ENCODE peak calls at places on chromosomes 11 and 22, in nine cellular contexts. X, J, S, C, Z, F, N, M and O are unnamed samples.

GRCh38 chr11:85823816-85824215 is 12.9 kb upstream of the SYTL2 start:
- DNase-seq in X (no peak), J (no peak), S (no peak), C (no peak), Z (no peak), F (peak; percentile 94), N (peak; percentile 23), M (no peak), O (no peak)

GRCh38 chr11:134580635-134581025 is 168.6 kb upstream of the B3GAT1 start:
- DNase-seq in X (no peak), J (no peak), S (no peak), C (no peak), Z (no peak), F (no peak), N (no peak), M (no peak), O (no peak)

GRCh38 chr11:46655631-46656030 is 38.3 kb downstream of the ATG13 start:
- DNase-seq in X (no peak), J (no peak), S (no peak), C (no peak), Z (no peak), F (no peak), N (no peak), M (no peak), O (no peak)

GRCh38 chr22:22911327-22912134 is 23.9 kb downstream of the IGLL5 start:
- DNase-seq in X (no peak), J (no peak), S (no peak), C (no peak), Z (no peak), F (no peak), N (no peak), M (no peak), O (no peak)

GRCh38 chr11:10204021-10204420 is 90.0 kb downstream of the SBF2 start:
- DNase-seq in X (no peak), J (no peak), S (no peak), C (no peak), Z (no peak), F (no peak), N (no peak), M (no peak), O (no peak)

GRCh38 chr22:32911526-32911925 is 110.0 kb downstream of the TIMP3 start:
- DNase-seq in X (no peak), J (no peak), S (peak; percentile 30), C (no peak), Z (no peak), F (no peak), N (no peak), M (no peak), O (no peak)

GRCh38 chr11:126102436-126102894 is 39.8 kb upstream of the CDON start:
- DNase-seq in X (no peak), J (no peak), S (no peak), C (peak; percentile 68), Z (no peak), F (no peak), N (no peak), M (no peak), O (no peak)

GRCh38 chr11:130478881-130479280 is 30.4 kb downstream of the ADAMTS15 start:
- DNase-seq in X (peak; percentile 76), J (no peak), S (no peak), C (no peak), Z (no peak), F (no peak), N (no peak), M (no peak), O (peak; percentile 31)

GRCh38 chr11:61923166-61924015 is 6.0 kb upstream of the RAB3IL1 start:
- DNase-seq in X (peak; percentile 97), J (no peak), S (peak; percentile 63), C (peak; percentile 80), Z (no peak), F (no peak), N (no peak), M (no peak), O (peak; percentile 74)

GRCh38 chr11:86515297-86516094 is 140.8 kb downstream of the CCDC81 start:
- DNase-seq in X (no peak), J (no peak), S (peak; percentile 91), C (no peak), Z (no peak), F (no peak), N (no peak), M (no peak), O (peak; percentile 61)

GRCh38 chr11:14642873-14643696 is 519 bp upstream of the PDE3B start:
- DNase-seq in X (peak; percentile 40), J (no peak), S (no peak), C (no peak), Z (no peak), F (no peak), N (no peak), M (no peak), O (no peak)

GRCh38 chr11:75279273-75279672 is 38.7 kb downstream of the TPBGL start:
- DNase-seq in X (peak; percentile 34), J (no peak), S (no peak), C (no peak), Z (no peak), F (no peak), N (no peak), M (no peak), O (peak; percentile 37)

GRCh38 chr11:130071211-130071712 is 1.6 kb downstream of the APLP2 start:
- DNase-seq in X (no peak), J (no peak), S (peak; percentile 37), C (no peak), Z (no peak), F (no peak), N (no peak), M (no peak), O (no peak)

GRCh38 chr11:44987506-44987905 is 36.8 kb upstream of the TP53I11 start:
- DNase-seq in X (peak; percentile 68), J (no peak), S (no peak), C (no peak), Z (no peak), F (no peak), N (no peak), M (no peak), O (no peak)

GRCh38 chr11:134440851-134441645 is 29.0 kb upstream of the B3GAT1 start:
- DNase-seq in X (no peak), J (no peak), S (no peak), C (no peak), Z (no peak), F (no peak), N (no peak), M (no peak), O (no peak)

GRCh38 chr11:106021181-106021966 is 666 bp downstream of the MSANTD4 start:
- DNase-seq in X (no peak), J (no peak), S (peak; percentile 13), C (no peak), Z (no peak), F (no peak), N (no peak), M (no peak), O (no peak)

GRCh38 chr11:88402192-88402715 is 64.7 kb upstream of the CTSC start:
- DNase-seq in X (no peak), J (no peak), S (peak; percentile 62), C (no peak), Z (no peak), F (no peak), N (no peak), M (no peak), O (no peak)

GRCh38 chr11:9858822-9859221 is 194.9 kb downstream of the SWAP70 start:
- DNase-seq in X (no peak), J (no peak), S (no peak), C (no peak), Z (no peak), F (no peak), N (no peak), M (no peak), O (no peak)

GRCh38 chr22:37075822-37076433 is 24.4 kb downstream of the KCTD17 start:
- DNase-seq in X (no peak), J (no peak), S (no peak), C (no peak), Z (no peak), F (no peak), N (no peak), M (no peak), O (no peak)

GRCh38 chr22:46538816-46539163 is 1.4 kb upstream of the CELSR1 start:
- DNase-seq in X (no peak), J (no peak), S (peak; percentile 64), C (no peak), Z (no peak), F (no peak), N (no peak), M (no peak), O (peak; percentile 52)

GRCh38 chr22:44093791-44094190 is 69.7 kb downstream of the PARVB start:
- DNase-seq in X (no peak), J (no peak), S (no peak), C (no peak), Z (no peak), F (no peak), N (no peak), M (no peak), O (no peak)

GRCh38 chr11:2530131-2530854 is 85.5 kb downstream of the KCNQ1 start:
- DNase-seq in X (peak; percentile 82), J (no peak), S (no peak), C (peak; percentile 5), Z (no peak), F (no peak), N (no peak), M (no peak), O (no peak)

GRCh38 chr22:27797793-27798525 is 3.6 kb downstream of the MN1 start:
- DNase-seq in X (no peak), J (no peak), S (no peak), C (no peak), Z (no peak), F (no peak), N (no peak), M (no peak), O (no peak)

GRCh38 chr22:21865041-21865440 is 2.4 kb downstream of the MAPK1 start:
- DNase-seq in X (no peak), J (no peak), S (peak; percentile 72), C (peak; percentile 42), Z (no peak), F (no peak), N (no peak), M (no peak), O (peak; percentile 59)

GRCh38 chr11:35271031-35271430 is 132.1 kb downstream of the CD44 start:
- DNase-seq in X (no peak), J (no peak), S (no peak), C (no peak), Z (no peak), F (no peak), N (no peak), M (no peak), O (no peak)

GRCh38 chr22:50508897-50509296 is 873 bp downstream of the NCAPH2 start:
- DNase-seq in X (no peak), J (no peak), S (no peak), C (no peak), Z (no peak), F (no peak), N (no peak), M (no peak), O (no peak)

GRCh38 chr22:43236401-43237166 is 49.6 kb upstream of the TTLL12 start:
- DNase-seq in X (no peak), J (no peak), S (no peak), C (peak; percentile 82), Z (no peak), F (no peak), N (no peak), M (no peak), O (no peak)